ENCODE peak calls at places on chromosomes 4 and X, in four cellular contexts. E is effector memory CD4-positive, alpha-beta T cell; D is right lobe of liver; I is tibial artery. V is an unnamed sample. For H3K36me3, the result is how much of the 10 kb centered on the place peaks cover.

GRCh38 chr4:38574559-38575333 is 89.3 kb upstream of the KLF3 start:
- DNase-seq in E (no peak), D (peak), I (no peak), V (no peak)

GRCh38 chr4:88999392-88999791 is 57.6 kb downstream of the FAM13A start:
- DNase-seq in I (no peak), E (no peak), D (no peak), V (no peak)

GRCh38 chr4:108900018-108900417 is 137.2 kb upstream of the ETNPPL start:
- DNase-seq in I (no peak), D (no peak), E (no peak), V (no peak)

GRCh38 chr4:64617813-64618212 is 208.6 kb upstream of the TECRL start:
- DNase-seq in D (no peak), E (no peak), I (no peak), V (no peak)

GRCh38 chr4:306551-306961 is 1.3 kb upstream of the ZNF732 start:
- DNase-seq in D (no peak), I (no peak), E (no peak), V (no peak)

GRCh38 chrX:50430917-50431316 is 39.7 kb downstream of the DGKK start:
- DNase-seq in D (no peak), I (no peak), E (no peak), V (no peak)

GRCh38 chr4:100716416-100716815 is 198.6 kb upstream of the EMCN start:
- DNase-seq in I (no peak), E (no peak), D (no peak), V (no peak)

GRCh38 chr4:41359069-41359769 is 102.5 kb downstream of the UCHL1 start:
- DNase-seq in D (peak), E (no peak), I (no peak), V (no peak)

GRCh38 chrX:21225643-21226042 is 148.6 kb upstream of the CNKSR2 start:
- DNase-seq in E (no peak), I (no peak), D (no peak), V (no peak)

GRCh38 chr4:37383579-37384229 is 139.2 kb downstream of the NWD2 start:
- DNase-seq in D (no peak), I (no peak), E (no peak), V (no peak)

GRCh38 chr4:39066371-39066770 is 4.3 kb downstream of the KLHL5 start:
- DNase-seq in I (no peak), E (no peak), D (no peak), V (no peak)

GRCh38 chrX:319579-320125 is 1.1 kb upstream of the GTPBP6 start:
- DNase-seq in D (peak), I (peak), E (no peak), V (no peak)

GRCh38 chrX:15269618-15270521 is at the start of gene ASB9:
- DNase-seq in E (no peak), I (peak), D (peak), V (no peak)

GRCh38 chr4:25575581-25575980 is 80.1 kb upstream of the SLC34A2 start:
- DNase-seq in I (no peak), D (no peak), E (no peak), V (no peak)

GRCh38 chr4:87953776-87954175 is 21.7 kb upstream of the SPP1 start:
- DNase-seq in E (no peak), I (no peak), D (no peak), V (no peak)

GRCh38 chrX:128804828-128805227 is 718.5 kb downstream of the SMARCA1 start:
- DNase-seq in I (no peak), D (no peak), E (no peak), V (no peak)

GRCh38 chrX:111086521-111087127 is 9.4 kb upstream of the PAK3 start:
- DNase-seq in E (no peak), D (no peak), I (no peak), V (no peak)

GRCh38 chr4:41174444-41174843 is 39.9 kb downstream of the APBB2 start:
- DNase-seq in D (no peak), I (no peak), E (no peak), V (no peak)

GRCh38 chrX:21883258-21883657 is 27.5 kb downstream of the YY2 start:
- DNase-seq in E (no peak), I (peak), D (peak), V (no peak)

GRCh38 chr4:15805583-15806517 is 27.7 kb downstream of the CD38 start:
- DNase-seq in E (no peak), I (peak), D (no peak), V (no peak)

GRCh38 chrX:102651968-102652744 is 873 bp downstream of the GPRASP1 start:
- DNase-seq in E (peak), I (peak), D (no peak), V (peak)

GRCh38 chrX:69285881-69286545 is 120.8 kb upstream of the PJA1 start:
- DNase-seq in D (peak), E (peak), I (peak), V (peak)

GRCh38 chr4:149279331-149279730 is 536.3 kb downstream of the IQCM start:
- DNase-seq in D (no peak), I (no peak), E (no peak), V (no peak)

GRCh38 chrX:109475174-109475891 is 6.6 kb downstream of the GUCY2F start:
- DNase-seq in D (peak), E (no peak), I (peak), V (peak)

GRCh38 chr4:73066928-73067327 is 2.6 kb downstream of the COX18 start:
- DNase-seq in I (no peak), E (no peak), D (no peak), V (no peak)

DNA sequence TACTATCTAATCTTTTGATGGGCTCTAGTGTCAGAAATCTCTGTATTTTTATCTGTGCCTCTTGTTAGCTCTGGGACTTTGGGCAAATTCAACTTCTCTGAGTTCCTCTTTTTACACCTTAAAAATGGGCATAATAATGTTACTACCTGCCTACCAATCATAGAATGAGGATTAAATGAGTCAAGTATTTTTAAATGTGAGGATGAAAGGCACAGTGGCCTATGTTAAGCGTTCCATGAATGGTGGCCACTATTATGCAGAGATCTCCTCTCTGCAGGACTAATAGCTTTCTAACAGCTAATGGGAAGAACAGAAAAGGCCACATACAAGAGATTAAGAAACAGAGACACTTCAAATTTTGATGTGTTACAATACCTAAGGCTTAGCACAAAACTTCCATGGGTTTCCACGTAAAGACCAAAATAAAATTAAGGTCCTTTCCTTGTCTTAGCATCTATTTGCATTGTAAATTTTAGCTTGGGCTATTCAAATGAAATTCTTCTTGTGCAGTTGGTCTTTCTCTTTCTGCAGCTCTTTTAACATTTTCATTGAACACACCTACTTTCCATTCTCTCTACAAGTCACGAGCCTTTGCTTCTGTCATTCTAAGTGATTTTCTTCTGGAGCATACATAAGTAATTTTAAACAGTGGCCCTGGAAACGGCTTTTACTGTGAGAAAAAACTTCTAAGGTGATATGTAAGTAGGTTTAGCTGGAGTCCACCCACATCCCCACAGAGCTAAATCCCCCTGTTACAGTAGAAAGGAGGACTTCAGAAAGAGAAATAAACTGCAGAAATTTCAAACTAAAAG is 117.9 kb upstream of the MED14 start:
- DNase-seq in D (no peak), E (no peak), I (no peak), V (no peak)
- H3K27ac ChIP-seq in D (no peak), E (no peak), I (no peak), V (no peak)

GRCh38 chr4:76003620-76004019 is 3.7 kb downstream of the CXCL9 start:
- DNase-seq in D (no peak), I (no peak), E (no peak), V (no peak)
- H3K36me3 ChIP-seq in D (under half), I (under half), E (under half), V (under half)

GRCh38 chr4:76624271-76624681 is 189.2 kb downstream of the SHROOM3 start:
- DNase-seq in D (no peak), E (no peak), I (peak), V (peak)
- H3K4me3 ChIP-seq in D (no peak), E (no peak), I (peak), V (no peak)

DNA sequence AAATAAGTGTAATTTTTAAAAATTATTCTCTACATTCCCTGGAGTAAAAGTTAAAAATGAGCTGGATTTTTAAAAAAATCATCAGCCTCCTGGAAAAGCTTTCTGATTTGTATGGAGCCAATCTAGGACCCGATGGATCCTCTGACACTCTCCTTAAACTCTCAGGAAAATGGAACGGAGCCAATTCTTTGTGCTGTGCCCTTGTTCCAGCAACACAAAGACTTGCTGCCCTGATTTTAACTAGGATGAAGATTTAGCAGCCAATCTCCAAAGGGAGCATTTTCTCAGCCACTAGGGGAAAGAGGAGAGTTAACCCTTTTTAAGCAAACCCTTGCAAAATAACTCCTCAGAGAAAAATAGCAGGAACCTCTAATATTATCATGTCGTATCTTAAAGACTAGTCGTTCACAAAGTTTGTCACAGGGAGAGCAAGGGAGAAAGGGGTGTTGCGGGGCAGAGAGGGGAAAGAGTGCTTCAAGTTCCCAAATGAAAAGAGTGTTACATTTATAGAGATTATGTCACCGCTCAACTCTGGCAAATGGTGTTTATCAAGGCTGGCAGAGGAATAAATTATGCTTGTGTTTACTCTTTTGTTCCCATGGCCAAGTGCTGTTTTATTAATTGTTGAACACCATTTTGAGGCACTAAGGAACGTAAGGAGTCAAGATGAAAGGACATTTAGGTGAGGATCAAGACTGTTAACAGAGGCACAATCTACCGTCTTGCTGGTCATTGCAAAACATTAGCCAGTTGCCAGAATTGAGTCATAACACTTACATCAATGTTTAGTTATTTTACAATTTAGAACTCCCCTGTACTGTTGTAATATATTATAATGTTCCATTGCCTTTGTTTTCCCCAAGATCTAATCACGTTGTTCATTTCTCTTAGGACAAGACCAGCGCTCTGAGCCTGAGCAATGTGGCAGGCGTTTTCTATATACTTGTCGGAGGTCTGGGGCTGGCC is 250.7 kb downstream of the THOC2 start:
- DNase-seq in I (no peak), D (no peak), E (no peak), V (no peak)
- H3K27ac ChIP-seq in I (peak), D (no peak), E (no peak), V (no peak)

GRCh38 chrX:2714551-2714950 is 23.5 kb downstream of the CD99 start:
- DNase-seq in I (no peak), D (no peak), E (no peak), V (no peak)
- H3K36me3 ChIP-seq in I (half or more), D (under half), E (under half), V (half or more)

GRCh38 chrX:24253030-24253429 is 60.8 kb downstream of the SUPT20HL2 start:
- DNase-seq in D (no peak), E (no peak), I (no peak), V (no peak)
- H3K4me3 ChIP-seq in D (no peak), E (no peak), I (no peak), V (no peak)

GRCh38 chr4:47040828-47041227 is 9.5 kb downstream of the GABRB1 start:
- DNase-seq in E (no peak), I (no peak), D (no peak), V (no peak)
- H3K27ac ChIP-seq in E (no peak), I (no peak), D (no peak), V (no peak)